ENCODE peak calls at places on chromosomes 2 and 18, in seven cellular contexts. D, Q, J, Y, E, R and P are unnamed samples.

GRCh38 chr18:8701546-8702118 is 3.7 kb upstream of the MTCL1 start:
- DNase-seq in D (no peak), Q (peak), J (no peak), Y (peak), E (peak), R (no peak), P (peak)

GRCh38 chr2:5465859-5466258 is 226.3 kb upstream of the SOX11 start:
- DNase-seq in D (no peak), Q (no peak), J (no peak), Y (no peak), E (no peak), R (no peak), P (no peak)

GRCh38 chr2:25036221-25036559 is 5.7 kb upstream of the EFR3B start:
- DNase-seq in D (no peak), Q (peak), J (no peak), Y (no peak), E (no peak), R (no peak), P (no peak)

GRCh38 chr2:33395660-33396249 is 80.7 kb upstream of the RASGRP3 start:
- DNase-seq in D (no peak), Q (peak), J (peak), Y (peak), E (peak), R (no peak), P (peak)

GRCh38 chr2:106867231-106867943 is 18.6 kb downstream of the ST6GAL2 start:
- DNase-seq in D (no peak), Q (no peak), J (no peak), Y (no peak), E (no peak), R (no peak), P (no peak)

GRCh38 chr2:233449071-233449901 is 95.0 kb downstream of the DGKD start:
- DNase-seq in D (no peak), Q (peak), J (peak), Y (no peak), E (peak), R (no peak), P (peak)

GRCh38 chr2:206423147-206423546 is 20.2 kb upstream of the ADAM23 start:
- DNase-seq in D (no peak), Q (no peak), J (peak), Y (peak), E (no peak), R (no peak), P (no peak)

GRCh38 chr2:16481342-16481741 is 184.3 kb downstream of the CYRIA start:
- DNase-seq in D (no peak), Q (no peak), J (no peak), Y (no peak), E (no peak), R (no peak), P (no peak)

GRCh38 chr18:75811156-75811555 is 383.7 kb upstream of the SMIM21 start:
- DNase-seq in D (no peak), Q (no peak), J (no peak), Y (peak), E (peak), R (no peak), P (no peak)

GRCh38 chr18:34493566-34494358 is 216.3 kb upstream of the DTNA start:
- DNase-seq in D (no peak), Q (peak), J (peak), Y (no peak), E (no peak), R (no peak), P (peak)

GRCh38 chr2:239223330-239224248 is 177.2 kb downstream of the HDAC4 start:
- DNase-seq in D (no peak), Q (no peak), J (no peak), Y (no peak), E (peak), R (no peak), P (no peak)

GRCh38 chr2:68251187-68251854 is 1.0 kb downstream of the PPP3R1 start:
- DNase-seq in D (peak), Q (peak), J (peak), Y (peak), E (peak), R (peak), P (peak)

GRCh38 chr18:70454705-70455322 is 166.0 kb downstream of the SOCS6 start:
- DNase-seq in D (peak), Q (peak), J (peak), Y (peak), E (peak), R (peak), P (peak)

GRCh38 chr2:222613715-222614331 is 42.1 kb downstream of the FARSB start:
- DNase-seq in D (peak), Q (peak), J (peak), Y (peak), E (peak), R (peak), P (peak)

GRCh38 chr18:9025104-9025838 is 77.2 kb upstream of the NDUFV2 start:
- DNase-seq in D (no peak), Q (no peak), J (no peak), Y (peak), E (peak), R (no peak), P (peak)

GRCh38 chr18:50982086-50982801 is 14.4 kb downstream of the ELAC1 start:
- DNase-seq in D (no peak), Q (no peak), J (no peak), Y (no peak), E (no peak), R (no peak), P (no peak)

GRCh38 chr2:118672571-118673158 is 174.8 kb downstream of the EN1 start:
- DNase-seq in D (no peak), Q (no peak), J (no peak), Y (peak), E (no peak), R (no peak), P (peak)

GRCh38 chr2:150599889-150600288 is 112.4 kb upstream of the RND3 start:
- DNase-seq in D (no peak), Q (no peak), J (no peak), Y (no peak), E (no peak), R (no peak), P (no peak)

GRCh38 chr2:3377279-3377611 is 373 bp downstream of the EIPR1 start:
- DNase-seq in D (no peak), Q (peak), J (peak), Y (peak), E (peak), R (no peak), P (peak)

GRCh38 chr2:204825054-204825453 is 279.8 kb downstream of the PARD3B start:
- DNase-seq in D (no peak), Q (no peak), J (no peak), Y (peak), E (no peak), R (no peak), P (peak)

GRCh38 chr2:19722486-19723420 is 179.0 kb downstream of the TTC32 start:
- DNase-seq in D (no peak), Q (no peak), J (no peak), Y (no peak), E (peak), R (no peak), P (no peak)

GRCh38 chr2:178177066-178177679 is 17.1 kb upstream of the OSBPL6 start:
- DNase-seq in D (no peak), Q (no peak), J (no peak), Y (no peak), E (peak), R (no peak), P (peak)

GRCh38 chr2:3094999-3095958 is 282.3 kb downstream of the EIPR1 start:
- DNase-seq in D (no peak), Q (no peak), J (no peak), Y (no peak), E (no peak), R (no peak), P (no peak)

GRCh38 chr18:6521804-6522418 is 107.2 kb upstream of the L3MBTL4 start:
- DNase-seq in D (no peak), Q (no peak), J (peak), Y (peak), E (peak), R (peak), P (peak)

GRCh38 chr2:191453756-191454155 is 208.6 kb downstream of the MYO1B start:
- DNase-seq in D (no peak), Q (no peak), J (no peak), Y (no peak), E (no peak), R (no peak), P (no peak)

GRCh38 chr2:13260401-13260800 is 543.7 kb downstream of the TRIB2 start:
- DNase-seq in D (no peak), Q (no peak), J (peak), Y (peak), E (no peak), R (no peak), P (no peak)

GRCh38 chr2:188381614-188382013 is 89.9 kb downstream of the GULP1 start:
- DNase-seq in D (no peak), Q (no peak), J (no peak), Y (peak), E (peak), R (no peak), P (peak)

GRCh38 chr18:36580266-36580665 is 248.5 kb downstream of the TPGS2 start:
- DNase-seq in D (no peak), Q (no peak), J (peak), Y (peak), E (peak), R (peak), P (peak)

GRCh38 chr2:207869784-207870778 is 100.4 kb upstream of the FZD5 start:
- DNase-seq in D (no peak), Q (no peak), J (no peak), Y (peak), E (peak), R (peak), P (peak)

GRCh38 chr18:13035249-13035914 is 44.2 kb downstream of the CEP192 start:
- DNase-seq in D (no peak), Q (no peak), J (no peak), Y (no peak), E (peak), R (no peak), P (peak)

GRCh38 chr2:15359716-15360531 is 201.2 kb downstream of the NBAS start:
- DNase-seq in D (no peak), Q (no peak), J (no peak), Y (peak), E (peak), R (peak), P (peak)